ENCODE peak calls at places on chromosome 22, in ten cellular contexts. J is RWPE2; P is A549; T is right cardiac atrium; Z is Panc1; E is gastrocnemius medialis; M is pancreas; Q is CD4-positive, CD25-positive, alpha-beta regulatory T cell; V is HCT116; Y is upper lobe of left lung. D is an unnamed sample.

GRCh38 chr22:24471570-24471969 is 23.6 kb upstream of the UPB1 start:
- ATAC-seq in J (no peak), P (no peak), T (peak; percentile 96), Z (no peak), E (peak; percentile 76), M (peak; percentile 49), Q (no peak), V (no peak), Y (no peak), D (peak; percentile 76)

GRCh38 chr22:20111689-20112622 is 3.9 kb upstream of the RANBP1 start:
- ATAC-seq in J (no peak), P (no peak), T (no peak), Z (peak; percentile 14), E (no peak), M (peak; percentile 9), Q (no peak), V (peak; percentile 12), Y (no peak), D (no peak)

GRCh38 chr22:20211997-20212753 is 55.9 kb downstream of the RTN4R start:
- ATAC-seq in J (no peak), P (no peak), T (peak; percentile 64), Z (no peak), E (no peak), M (peak; percentile 70), Q (no peak), V (peak; percentile 85), Y (no peak), D (no peak)

GRCh38 chr22:20490183-20490940 is 5.2 kb downstream of the KLHL22 start:
- ATAC-seq in J (no peak), P (no peak), T (no peak), Z (no peak), E (no peak), M (no peak), Q (no peak), V (no peak), Y (no peak), D (no peak)

GRCh38 chr22:45830531-45831245 is 146.3 kb downstream of the WNT7B start:
- ATAC-seq in J (peak; percentile 71), P (peak; percentile 47), T (no peak), Z (no peak), E (no peak), M (no peak), Q (no peak), V (no peak), Y (no peak), D (no peak)

GRCh38 chr22:46878549-46878948 is 116.1 kb downstream of the TBC1D22A start:
- ATAC-seq in J (no peak), P (no peak), T (peak; percentile 76), Z (peak; percentile 53), E (no peak), M (no peak), Q (no peak), V (peak; percentile 93), Y (no peak), D (no peak)

GRCh38 chr22:50343541-50343935 is 411 bp downstream of the PPP6R2 start:
- ATAC-seq in J (no peak), P (no peak), T (no peak), Z (no peak), E (no peak), M (no peak), Q (no peak), V (no peak), Y (no peak), D (no peak)

GRCh38 chr22:30392661-30393321 is 4.0 kb upstream of the SEC14L2 start:
- ATAC-seq in J (no peak), P (no peak), T (no peak), Z (no peak), E (no peak), M (no peak), Q (no peak), V (no peak), Y (no peak), D (no peak)

GRCh38 chr22:21857501-21857914 is 9.9 kb downstream of the MAPK1 start:
- ATAC-seq in J (no peak), P (no peak), T (no peak), Z (no peak), E (no peak), M (no peak), Q (no peak), V (no peak), Y (no peak), D (no peak)

GRCh38 chr22:25027552-25027951 is 75.0 kb downstream of the KIAA1671 start:
- ATAC-seq in J (peak; percentile 68), P (no peak), T (peak; percentile 67), Z (peak; percentile 54), E (no peak), M (no peak), Q (no peak), V (no peak), Y (no peak), D (no peak)

GRCh38 chr22:50206599-50206998 is 5.8 kb downstream of the SELENOO start:
- ATAC-seq in J (peak; percentile 10), P (no peak), T (peak; percentile 68), Z (peak; percentile 70), E (peak; percentile 84), M (peak; percentile 11), Q (no peak), V (peak; percentile 73), Y (peak; percentile 77), D (peak; percentile 57)

GRCh38 chr22:48371391-48371790 is 1456.3 kb downstream of the BRD1 start:
- ATAC-seq in J (no peak), P (no peak), T (no peak), Z (no peak), E (no peak), M (no peak), Q (no peak), V (no peak), Y (no peak), D (no peak)

GRCh38 chr22:48376428-48376827 is 1451.2 kb downstream of the BRD1 start:
- ATAC-seq in J (no peak), P (no peak), T (no peak), Z (no peak), E (no peak), M (no peak), Q (no peak), V (no peak), Y (no peak), D (no peak)

GRCh38 chr22:48370508-48371325 is 1457.0 kb downstream of the BRD1 start:
- ATAC-seq in J (no peak), P (peak; percentile 47), T (no peak), Z (no peak), E (no peak), M (no peak), Q (no peak), V (no peak), Y (peak; percentile 6), D (no peak)

GRCh38 chr22:48372395-48372794 is 1455.3 kb downstream of the BRD1 start:
- ATAC-seq in J (no peak), P (no peak), T (no peak), Z (no peak), E (no peak), M (no peak), Q (no peak), V (no peak), Y (no peak), D (no peak)

GRCh38 chr22:48373626-48374173 is 1454.0 kb downstream of the BRD1 start:
- ATAC-seq in J (no peak), P (no peak), T (no peak), Z (no peak), E (no peak), M (no peak), Q (no peak), V (no peak), Y (no peak), D (no peak)
- H3K4me1 ChIP-seq in J (no peaks in the 10 kb centered on the region), P (peaks cover 27% of the 10 kb centered on the region), T (no peaks in the 10 kb centered on the region), Z (no peaks in the 10 kb centered on the region), E (no peaks in the 10 kb centered on the region), M (no peaks in the 10 kb centered on the region), Q (no peaks in the 10 kb centered on the region), V (no peaks in the 10 kb centered on the region), Y (peaks cover 18% of the 10 kb centered on the region), D (peaks cover 10% of the 10 kb centered on the region)

GRCh38 chr22:43257549-43257948 is 70.6 kb upstream of the TTLL12 start:
- ATAC-seq in J (peak; percentile 47), P (no peak), T (peak; percentile 26), Z (no peak), E (no peak), M (no peak), Q (no peak), V (no peak), Y (no peak), D (peak; percentile 39)

GRCh38 chr22:43260818-43261217 is 73.9 kb upstream of the TTLL12 start:
- ATAC-seq in J (no peak), P (no peak), T (no peak), Z (no peak), E (no peak), M (no peak), Q (no peak), V (no peak), Y (no peak), D (no peak)

GRCh38 chr22:43262990-43263644 is 76.2 kb upstream of the TTLL12 start:
- ATAC-seq in J (peak; percentile 13), P (no peak), T (peak; percentile 75), Z (no peak), E (no peak), M (peak; percentile 47), Q (peak; percentile 38), V (peak; percentile 75), Y (no peak), D (no peak)

GRCh38 chr22:43263645-43264514 is 76.9 kb upstream of the TTLL12 start:
- ATAC-seq in J (peak; percentile 78), P (no peak), T (peak; percentile 80), Z (no peak), E (peak; percentile 45), M (peak; percentile 84), Q (peak; percentile 92), V (peak; percentile 81), Y (no peak), D (peak; percentile 20)

GRCh38 chr22:43260346-43260745 is 73.4 kb upstream of the TTLL12 start:
- ATAC-seq in J (no peak), P (no peak), T (no peak), Z (no peak), E (no peak), M (no peak), Q (no peak), V (no peak), Y (no peak), D (no peak)
- H3K4me1 ChIP-seq in J (peaks cover 4% of the 10 kb centered on the region), P (no peaks in the 10 kb centered on the region), T (peaks cover 7% of the 10 kb centered on the region), Z (no peaks in the 10 kb centered on the region), E (peaks cover 9% of the 10 kb centered on the region), M (no peaks in the 10 kb centered on the region), Q (peaks cover 22% of the 10 kb centered on the region), V (peaks cover 39% of the 10 kb centered on the region), Y (peaks cover 22% of the 10 kb centered on the region), D (no peaks in the 10 kb centered on the region)

GRCh38 chr22:38751066-38751421 is 4.8 kb downstream of the SUN2 start:
- ATAC-seq in J (no peak), P (no peak), T (no peak), Z (no peak), E (no peak), M (no peak), Q (no peak), V (no peak), Y (no peak), D (no peak)
- H3K4me1 ChIP-seq in J (peaks cover 16% of the 10 kb centered on the region), P (peaks cover 12% of the 10 kb centered on the region), T (no peaks in the 10 kb centered on the region), Z (peaks cover 5% of the 10 kb centered on the region), E (peaks cover 40% of the 10 kb centered on the region), M (peaks cover 7% of the 10 kb centered on the region), Q (peaks cover 53% of the 10 kb centered on the region), V (peaks cover 19% of the 10 kb centered on the region), Y (peaks cover 43% of the 10 kb centered on the region), D (peaks cover 10% of the 10 kb centered on the region)

GRCh38 chr22:23363683-23364082 is 183.4 kb downstream of the BCR start:
- ATAC-seq in J (no peak), P (no peak), T (no peak), Z (no peak), E (no peak), M (no peak), Q (no peak), V (no peak), Y (no peak), D (no peak)
- H3K4me1 ChIP-seq in J (no peaks in the 10 kb centered on the region), P (no peaks in the 10 kb centered on the region), T (no peaks in the 10 kb centered on the region), Z (no peaks in the 10 kb centered on the region), E (no peaks in the 10 kb centered on the region), M (no peaks in the 10 kb centered on the region), Q (no peaks in the 10 kb centered on the region), V (no peaks in the 10 kb centered on the region), Y (no peaks in the 10 kb centered on the region), D (no peaks in the 10 kb centered on the region)

D was measured in gastroesophageal sphincter.